ENCODE peak calls at places on chromosomes 3 and 15, in ten cellular contexts. S is cardiac muscle cell, H is colonic mucosa, E is left ventricle myocardium inferior, L is neural progenitor cell, I is left lung, C is SK-N-SH, N is adrenal gland, O is tibial artery, W is heart right ventricle. D is an unnamed sample. For H3K9me3, the result is how much of the 10 kb centered on the place peaks cover.

GRCh38 chr15:39593071-39594055 is 12.5 kb downstream of the THBS1 start:
- DNase-seq in S (peak), H (no peak), E (no peak), L (no peak), I (no peak), C (no peak), N (no peak), O (no peak), W (no peak), D (no peak)

GRCh38 chr15:80228959-80229610 is 22.9 kb downstream of the CTXND1 start:
- DNase-seq in S (peak), H (no peak), E (no peak), L (no peak), I (no peak), C (no peak), N (no peak), O (no peak), W (no peak), D (no peak)

GRCh38 chr15:31212956-31213694 is 111.6 kb upstream of the TRPM1 start:
- DNase-seq in S (no peak), H (peak), E (no peak), L (no peak), I (peak), C (no peak), N (no peak), O (no peak), W (no peak), D (no peak)

GRCh38 chr3:33791477-33792166 is 6.8 kb upstream of the PDCD6IP start:
- DNase-seq in S (no peak), H (peak), E (no peak), L (no peak), I (peak), C (no peak), N (no peak), O (peak), W (no peak), D (no peak)

GRCh38 chr3:39147711-39148115 is 5.7 kb downstream of the CSRNP1 start:
- DNase-seq in S (peak), H (peak), E (no peak), L (no peak), I (peak), C (no peak), N (peak), O (no peak), W (no peak), D (peak)

GRCh38 chr3:72299823-72300222 is 514.9 kb upstream of the PROK2 start:
- DNase-seq in S (no peak), H (no peak), E (no peak), L (no peak), I (no peak), C (no peak), N (no peak), O (no peak), W (no peak), D (no peak)

GRCh38 chr3:188197388-188197847 is 43.5 kb downstream of the LPP start:
- DNase-seq in S (no peak), H (no peak), E (peak), L (no peak), I (no peak), C (no peak), N (no peak), O (no peak), W (peak), D (no peak)

GRCh38 chr15:56491110-56491722 is 26.3 kb upstream of the MNS1 start:
- DNase-seq in S (peak), H (peak), E (peak), L (peak), I (peak), C (peak), N (peak), O (peak), W (peak), D (peak)

GRCh38 chr3:15256861-15257341 is 50.9 kb downstream of the CAPN7 start:
- DNase-seq in S (no peak), H (no peak), E (peak), L (no peak), I (no peak), C (no peak), N (no peak), O (no peak), W (no peak), D (peak)

GRCh38 chr3:168275662-168276061 is 179.9 kb upstream of the GOLIM4 start:
- DNase-seq in S (no peak), H (no peak), E (no peak), L (no peak), I (no peak), C (no peak), N (no peak), O (no peak), W (no peak), D (no peak)

GRCh38 chr15:69468241-69469121 is 15.9 kb downstream of the RPLP1 start:
- DNase-seq in S (peak), H (peak), E (no peak), L (no peak), I (peak), C (peak), N (no peak), O (no peak), W (no peak), D (no peak)

GRCh38 chr15:80599359-80599758 is 95.8 kb upstream of the ABHD17C start:
- DNase-seq in S (peak), H (no peak), E (no peak), L (no peak), I (no peak), C (no peak), N (no peak), O (no peak), W (no peak), D (no peak)

GRCh38 chr3:170007031-170007663 is 30.6 kb upstream of the GPR160 start:
- DNase-seq in S (peak), H (no peak), E (no peak), L (no peak), I (peak), C (no peak), N (peak), O (peak), W (no peak), D (no peak)

GRCh38 chr3:153927107-153927506 is 194.1 kb upstream of the ARHGEF26 start:
- DNase-seq in S (peak), H (no peak), E (no peak), L (no peak), I (no peak), C (no peak), N (no peak), O (no peak), W (no peak), D (no peak)

GRCh38 chr3:8959683-8960082 is 3.6 kb downstream of the RAD18 start:
- DNase-seq in S (no peak), H (no peak), E (no peak), L (no peak), I (no peak), C (no peak), N (no peak), O (no peak), W (no peak), D (no peak)

GRCh38 chr15:58506064-58506490 is 74.3 kb downstream of the LIPC start:
- DNase-seq in S (no peak), H (no peak), E (no peak), L (no peak), I (no peak), C (no peak), N (no peak), O (no peak), W (no peak), D (no peak)

GRCh38 chr3:44065741-44066140 is 175.9 kb upstream of the TOPAZ1 start:
- DNase-seq in S (no peak), H (no peak), E (no peak), L (peak), I (no peak), C (peak), N (no peak), O (no peak), W (no peak), D (no peak)

GRCh38 chr15:76346666-76347506 is 10.3 kb downstream of the ISL2 start:
- DNase-seq in S (peak), H (peak), E (no peak), L (peak), I (no peak), C (peak), N (no peak), O (no peak), W (no peak), D (no peak)

GRCh38 chr15:39083213-39083612 is 497.7 kb upstream of the THBS1 start:
- DNase-seq in S (peak), H (no peak), E (no peak), L (no peak), I (no peak), C (no peak), N (no peak), O (no peak), W (no peak), D (no peak)

GRCh38 chr15:100759698-100760356 is 119.8 kb upstream of the ALDH1A3 start:
- DNase-seq in S (peak), H (peak), E (no peak), L (no peak), I (no peak), C (peak), N (peak), O (no peak), W (no peak), D (no peak)

GRCh38 chr3:126261037-126261436 is 80.7 kb upstream of the ALDH1L1 start:
- DNase-seq in S (peak), H (peak), E (peak), L (peak), I (peak), C (no peak), N (peak), O (peak), W (peak), D (peak)

GRCh38 chr3:142065932-142066331 is 83.4 kb downstream of the TFDP2 start:
- DNase-seq in S (no peak), H (no peak), E (no peak), L (peak), I (no peak), C (no peak), N (no peak), O (no peak), W (no peak), D (no peak)

GRCh38 chr3:63328386-63328785 is 50.3 kb downstream of the SYNPR start:
- DNase-seq in S (peak), H (no peak), E (no peak), L (no peak), I (no peak), C (no peak), N (no peak), O (no peak), W (no peak), D (no peak)

GRCh38 chr15:27747997-27748396 is 351.1 kb downstream of the OCA2 start:
- DNase-seq in S (no peak), H (no peak), E (no peak), L (no peak), I (no peak), C (no peak), N (no peak), O (no peak), W (no peak), D (no peak)

GRCh38 chr3:40173291-40173710 is 136.2 kb upstream of the EIF1B start:
- DNase-seq in S (no peak), H (no peak), E (no peak), L (no peak), I (no peak), C (no peak), N (no peak), O (no peak), W (no peak), D (no peak)

GRCh38 chr15:32867313-32867626 is 149.5 kb downstream of the GREM1 start:
- DNase-seq in S (peak), H (no peak), E (no peak), L (no peak), I (no peak), C (no peak), N (no peak), O (no peak), W (no peak), D (no peak)

GRCh38 chr3:149390772-149391212 is 13.3 kb upstream of the TM4SF1 start:
- DNase-seq in S (no peak), H (no peak), E (no peak), L (no peak), I (no peak), C (no peak), N (no peak), O (no peak), W (no peak), D (no peak)

DNA sequence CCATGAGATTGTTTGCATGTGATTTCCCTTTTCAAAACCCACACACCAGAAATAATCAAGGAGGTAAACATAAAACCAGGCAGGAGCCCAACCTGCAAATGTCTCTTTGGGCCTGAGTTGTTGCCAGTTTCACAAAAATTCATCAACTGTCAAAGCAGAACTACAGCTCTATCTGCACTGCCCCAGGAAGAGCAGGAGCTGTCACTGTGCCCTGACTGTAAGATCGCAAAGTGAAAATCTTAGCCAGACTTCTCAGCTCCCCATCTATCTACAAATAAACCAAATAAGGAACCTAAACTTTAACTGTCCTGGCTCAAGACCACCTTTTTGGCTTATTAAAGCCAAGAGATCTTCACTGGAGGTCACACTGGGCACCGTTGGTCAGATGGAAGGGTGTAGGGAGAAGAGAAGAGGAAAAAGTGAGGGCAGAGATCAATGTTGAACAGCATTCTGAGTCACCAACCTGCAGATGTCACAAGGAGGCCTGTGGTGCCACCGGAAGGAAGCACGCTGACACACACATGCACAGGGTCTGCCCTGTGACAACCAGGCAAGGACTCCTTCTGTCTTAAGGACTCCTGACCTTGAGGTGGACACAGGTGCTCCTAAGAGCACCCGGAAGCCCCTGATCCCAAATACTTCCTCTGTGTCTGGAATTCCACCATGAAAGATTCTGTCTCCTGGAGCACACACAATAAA is 58.7 kb downstream of the RPN1 start:
- DNase-seq in S (no peak), H (no peak), E (no peak), L (no peak), I (no peak), C (no peak), N (no peak), O (no peak), W (no peak), D (no peak)
- TF ChIP-seq CTCF in S (no peak), H (no peak), E (no peak), L (no peak), I (no peak), C (no peak), N (no peak), O (no peak), W (no peak), D (no peak)

GRCh38 chr3:133986302-133986701 is 43.4 kb downstream of the SLCO2A1 start:
- DNase-seq in S (no peak), H (no peak), E (no peak), L (no peak), I (no peak), C (no peak), N (no peak), O (no peak), W (no peak), D (no peak)
- H3K27ac ChIP-seq in S (no peak), H (no peak), E (peak), L (no peak), I (no peak), C (no peak), N (no peak), O (no peak), W (no peak), D (no peak)

GRCh38 chr3:51896607-51897305 is 6.4 kb downstream of the IQCF1 start:
- DNase-seq in S (peak), H (no peak), E (no peak), L (no peak), I (no peak), C (no peak), N (no peak), O (no peak), W (no peak), D (no peak)
- H3K9me3 ChIP-seq in S (under half), H (under half), E (under half), L (under half), I (under half), C (under half), N (under half), O (under half), W (under half), D (under half)

DNA sequence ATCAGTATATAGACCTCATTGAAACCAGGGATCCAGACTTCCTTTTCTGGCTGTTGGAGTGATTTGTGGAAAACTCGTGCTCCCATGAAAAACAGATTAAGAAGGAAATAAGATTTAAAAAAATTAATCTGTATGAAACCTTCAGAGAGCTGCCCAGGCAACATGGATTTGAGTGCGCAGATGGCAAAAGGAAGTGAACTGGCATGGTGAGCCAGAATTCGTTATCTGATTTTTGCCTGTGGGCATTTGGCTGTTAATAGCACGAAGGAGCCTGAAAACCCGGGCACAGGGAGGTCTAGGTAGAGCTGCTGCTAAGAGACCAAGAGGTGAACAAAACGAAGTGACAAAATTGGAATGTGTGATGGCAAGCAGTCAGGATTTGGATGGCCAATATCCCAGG is 19.1 kb upstream of the SPINK8 start:
- DNase-seq in S (no peak), H (no peak), E (no peak), L (no peak), I (no peak), C (peak), N (no peak), O (no peak), W (no peak), D (no peak)
- TF ChIP-seq CTCF in S (no peak), H (no peak), E (no peak), L (no peak), I (no peak), C (no peak), N (no peak), O (no peak), W (no peak), D (no peak)

GRCh38 chr3:116446037-116446436 is 750 bp upstream of the LSAMP start:
- DNase-seq in S (no peak), H (no peak), E (no peak), L (no peak), I (no peak), C (no peak), N (no peak), O (no peak), W (no peak), D (no peak)
- H3K27ac ChIP-seq in S (no peak), H (no peak), E (no peak), L (peak), I (no peak), C (no peak), N (no peak), O (no peak), W (no peak), D (no peak)

D was measured in ovary.